ENCODE peak calls at places on chromosomes 11 and 22, in seven cellular contexts. C, D, J, T, S, Y and K are unnamed samples. For H3K9me2, the result is how much of the 10 kb centered on the place peaks cover.

GRCh38 chr11:7974668-7975067 is 9.4 kb upstream of the NLRP10 start:
- DNase-seq in Y (no peak), J (peak), C (no peak), S (peak), D (no peak), T (no peak), K (no peak)

GRCh38 chr11:95503047-95503446 is 272.0 kb upstream of the SESN3 start:
- DNase-seq in S (no peak), Y (no peak), T (no peak), J (no peak), D (no peak), C (no peak), K (peak)

GRCh38 chr22:47918936-47919505 is 1156.6 kb downstream of the TBC1D22A start:
- DNase-seq in D (no peak), T (peak), S (no peak), C (no peak), Y (no peak), J (no peak), K (no peak)

GRCh38 chr11:20131744-20132666 is 28.3 kb downstream of the DBX1 start:
- DNase-seq in Y (peak), C (no peak), J (peak), D (no peak), S (peak), T (peak), K (peak)

GRCh38 chr22:22235564-22235963 is 9.0 kb upstream of the VPREB1 start:
- DNase-seq in S (peak), C (peak), D (no peak), T (peak), J (peak), Y (peak), K (peak)

GRCh38 chr11:3122775-3123201 is 42.3 kb downstream of the OSBPL5 start:
- DNase-seq in C (no peak), D (no peak), T (no peak), J (no peak), Y (no peak), S (no peak), K (no peak)

GRCh38 chr22:36415415-36416168 is 27.8 kb upstream of the MYH9 start:
- DNase-seq in D (no peak), T (no peak), S (no peak), Y (no peak), J (peak), C (no peak), K (peak)

GRCh38 chr11:65414776-65415498 is 7.7 kb upstream of the NEAT1 start:
- DNase-seq in S (no peak), Y (no peak), C (no peak), J (no peak), T (no peak), D (no peak), K (peak)

GRCh38 chr22:17366830-17367229 is 2.4 kb upstream of the CECR2 start:
- DNase-seq in Y (peak), J (peak), S (no peak), D (peak), C (no peak), T (no peak), K (no peak)

GRCh38 chr22:37184816-37185541 is 3.1 kb downstream of the C1QTNF6 start:
- DNase-seq in C (no peak), T (no peak), D (no peak), J (no peak), S (no peak), Y (no peak), K (no peak)

GRCh38 chr22:43203471-43203981 is 16.6 kb upstream of the TTLL12 start:
- DNase-seq in J (peak), S (no peak), Y (no peak), C (no peak), T (no peak), D (no peak), K (no peak)

GRCh38 chr11:11178671-11179070 is 174.4 kb downstream of the CSNK2A3 start:
- DNase-seq in T (no peak), S (peak), Y (peak), C (no peak), D (no peak), J (no peak), K (peak)

GRCh38 chr11:38345286-38345685 is 1747.2 kb upstream of the RAG2 start:
- DNase-seq in D (no peak), J (no peak), Y (peak), C (peak), S (peak), T (no peak), K (no peak)

GRCh38 chr22:49523374-49524008 is 304.2 kb downstream of the BRD1 start:
- DNase-seq in J (no peak), S (no peak), D (no peak), T (no peak), C (no peak), Y (no peak), K (no peak)

GRCh38 chr11:27444801-27445215 is 27.8 kb downstream of the LGR4 start:
- DNase-seq in S (peak), C (peak), Y (no peak), D (no peak), J (peak), T (no peak), K (no peak)

GRCh38 chr11:66885469-66886316 is 28.8 kb downstream of the LRFN4 start:
- DNase-seq in D (no peak), Y (no peak), J (no peak), T (no peak), S (no peak), C (no peak), K (no peak)

GRCh38 chr22:27420817-27421361 is 380.7 kb downstream of the MN1 start:
- DNase-seq in S (peak), C (no peak), J (no peak), T (no peak), D (no peak), Y (peak), K (peak)

GRCh38 chr11:117983163-117983475 is 3.1 kb upstream of the IL10RA start:
- DNase-seq in D (no peak), T (no peak), J (no peak), C (no peak), Y (no peak), S (no peak), K (no peak)

GRCh38 chr11:14041040-14041439 is 78.5 kb downstream of the SPON1 start:
- DNase-seq in S (peak), D (peak), J (peak), Y (no peak), T (no peak), C (no peak), K (no peak)

GRCh38 chr11:80436547-80436946 is 995.7 kb upstream of the TENM4 start:
- DNase-seq in T (no peak), S (no peak), Y (no peak), C (no peak), J (no peak), D (no peak), K (no peak)

GRCh38 chr11:120722539-120722938 is 211.0 kb downstream of the GRIK4 start:
- DNase-seq in C (no peak), S (no peak), D (no peak), J (peak), Y (no peak), T (no peak), K (no peak)

GRCh38 chr11:94954753-94955152 is 18.6 kb downstream of the CWC15 start:
- DNase-seq in C (no peak), S (no peak), T (no peak), D (no peak), J (no peak), Y (no peak), K (no peak)

GRCh38 chr22:23683545-23683944 is 7.3 kb upstream of the RGL4 start:
- DNase-seq in C (no peak), T (no peak), Y (no peak), J (no peak), D (no peak), S (no peak), K (no peak)

GRCh38 chr11:33500331-33500730 is 200.3 kb downstream of the C11orf91 start:
- DNase-seq in C (no peak), Y (no peak), S (no peak), D (no peak), T (no peak), J (no peak), K (peak)

GRCh38 chr11:63670077-63670737 is 969 bp downstream of the ATL3 start:
- DNase-seq in S (peak), D (no peak), J (no peak), Y (no peak), T (no peak), C (peak), K (peak)

GRCh38 chr11:1924121-1924520 is 4.6 kb downstream of the TNNT3 start:
- DNase-seq in S (no peak), T (no peak), Y (peak), D (no peak), J (no peak), C (no peak), K (no peak)

GRCh38 chr11:1882265-1883238 is 9.1 kb downstream of the PRR33 start:
- DNase-seq in Y (peak), S (peak), D (peak), T (peak), C (no peak), J (peak), K (peak)

GRCh38 chr22:24883426-24883825 is 63.1 kb downstream of the LHFPL7 start:
- DNase-seq in T (no peak), J (no peak), C (no peak), Y (no peak), S (no peak), D (no peak), K (no peak)
- H3K9me2 ChIP-seq in T (under half), J (under half), C (under half), Y (under half), S (under half), D (under half), K (under half)

GRCh38 chr11:58502004-58502403 is 5.9 kb downstream of the OR5B21 start:
- DNase-seq in T (no peak), S (no peak), J (no peak), C (no peak), Y (no peak), D (no peak), K (no peak)
- H3K27ac ChIP-seq in T (no peak), S (no peak), J (no peak), C (no peak), Y (no peak), D (no peak), K (no peak)

DNA sequence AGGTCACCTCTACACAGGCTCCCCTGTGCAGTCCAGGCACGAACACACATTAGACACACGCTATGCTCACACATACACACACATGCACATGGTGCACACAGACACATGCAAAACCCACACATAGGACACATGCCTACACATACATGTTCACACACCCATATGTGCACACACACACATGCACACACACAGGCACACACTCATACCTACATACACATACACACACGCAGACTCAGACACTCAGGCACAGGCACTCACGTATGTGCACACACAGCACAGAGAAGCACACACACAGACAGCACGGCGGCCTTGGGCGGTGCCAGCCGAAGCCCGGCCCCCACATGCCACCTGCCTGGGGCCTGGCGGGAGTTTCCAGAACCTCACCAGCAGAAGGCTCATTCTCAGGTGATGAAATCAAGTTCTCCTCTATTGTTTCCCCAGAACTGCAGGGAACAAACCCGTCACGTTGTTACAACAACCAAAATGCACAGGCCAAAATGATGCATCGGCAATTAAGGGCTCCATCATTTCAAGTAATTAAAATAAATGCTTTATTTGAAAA is 31.0 kb downstream of the GNB1L start:
- DNase-seq in D (no peak), Y (peak), S (no peak), J (no peak), C (peak), T (peak), K (no peak)
- TF ChIP-seq EZH2 in D (no peak), Y (no peak), S (no peak), J (no peak), C (no peak), T (no peak), K (no peak)

GRCh38 chr11:83441171-83441570 is 155.0 kb upstream of the CCDC90B start:
- DNase-seq in J (peak), S (no peak), Y (no peak), T (no peak), C (no peak), D (no peak), K (no peak)

GRCh38 chr11:83441596-83441995 is 155.4 kb upstream of the CCDC90B start:
- DNase-seq in S (no peak), J (no peak), Y (no peak), C (no peak), D (no peak), T (no peak), K (no peak)

GRCh38 chr11:83436855-83437254 is 150.7 kb upstream of the CCDC90B start:
- DNase-seq in D (no peak), Y (no peak), T (no peak), S (no peak), J (peak), C (no peak), K (no peak)

GRCh38 chr11:83437939-83438338 is 151.8 kb upstream of the CCDC90B start:
- DNase-seq in T (peak), D (no peak), S (no peak), J (no peak), Y (no peak), C (no peak), K (peak)

DNA sequence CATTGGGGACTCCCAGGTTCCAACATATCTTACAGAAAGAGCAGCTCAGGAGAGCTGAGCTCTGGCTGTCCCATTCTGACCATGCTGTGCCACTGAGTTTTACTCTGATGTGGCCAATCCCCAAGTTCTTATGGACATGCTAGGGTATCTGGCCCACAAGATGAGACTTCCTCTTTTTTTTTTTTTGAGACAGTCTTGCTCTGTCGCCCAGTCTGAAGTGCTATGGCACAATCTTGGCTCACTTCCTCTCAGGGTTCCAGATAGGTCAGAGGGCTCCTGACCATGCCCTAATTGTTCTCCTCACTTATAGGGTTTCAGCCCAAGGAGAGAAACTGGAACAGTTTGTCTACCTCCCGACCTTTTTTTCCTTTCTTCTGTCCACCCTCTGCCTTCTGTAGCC is 152.3 kb upstream of the CCDC90B start:
- DNase-seq in J (no peak), D (no peak), Y (no peak), C (no peak), S (no peak), T (no peak), K (no peak)
- H3K9me2 ChIP-seq in J (under half), D (under half), Y (under half), C (under half), S (under half), T (under half), K (under half)

DNA sequence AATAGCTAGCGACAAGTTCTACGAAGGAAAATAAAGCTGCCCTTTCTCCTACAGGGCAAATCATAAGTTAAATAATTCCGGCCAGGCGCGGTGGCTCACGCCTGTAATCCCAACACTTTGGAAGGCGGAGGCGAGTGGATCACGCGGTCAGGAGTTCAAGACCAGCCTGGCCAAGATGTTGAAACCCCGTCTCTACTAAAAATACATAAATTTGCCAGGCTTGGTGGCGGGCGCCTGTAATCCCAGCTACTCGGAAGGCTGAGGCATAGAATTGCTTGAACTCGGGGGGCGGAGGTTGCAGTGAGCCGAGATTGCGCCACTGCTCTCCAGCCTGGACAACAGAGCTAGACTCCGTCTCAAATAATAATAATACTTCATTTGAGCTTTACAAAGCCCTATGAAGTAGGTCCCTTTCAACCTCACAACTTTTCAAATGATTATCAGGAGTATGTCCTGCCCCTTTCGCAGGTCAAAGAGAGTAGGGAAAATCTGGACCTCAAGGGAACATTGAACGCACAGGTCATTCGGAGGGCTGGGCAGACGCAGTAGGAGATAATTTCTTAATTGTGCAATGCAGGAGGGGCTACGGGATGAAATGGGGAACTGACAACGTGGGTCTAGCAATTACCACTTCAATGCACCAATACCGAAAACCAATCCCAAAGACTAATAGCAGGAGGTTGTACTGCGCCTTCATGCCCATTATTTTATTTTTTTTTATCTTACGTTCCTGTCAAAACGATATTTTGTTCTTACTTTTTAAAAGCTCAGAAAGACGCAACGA is 590 bp downstream of the COMMD9 start:
- DNase-seq in T (no peak), Y (no peak), J (no peak), S (no peak), D (no peak), C (no peak), K (peak)
- H3K27ac ChIP-seq in T (no peak), Y (peak), J (no peak), S (no peak), D (no peak), C (peak), K (peak)

GRCh38 chr11:78926633-78927347 is 352.1 kb upstream of the NARS2 start:
- DNase-seq in D (no peak), Y (no peak), S (peak), J (no peak), T (no peak), C (no peak), K (peak)
- TF ChIP-seq EZH2 in D (no peak), Y (no peak), S (no peak), J (no peak), T (no peak), C (no peak), K (no peak)

GRCh38 chr22:46762238-46763050 is at the start of gene TBC1D22A:
- DNase-seq in J (peak), Y (peak), C (peak), S (peak), T (peak), D (peak), K (peak)
- H3K9me2 ChIP-seq in J (under half), Y (under half), C (under half), S (under half), T (under half), D (under half), K (under half)